ENCODE peak calls at places on chromosomes 4 and X, in seven cellular contexts. O is activated T-helper 9 cell treated with anti-CD3 and anti-CD28 coated beads, Interleukin-2, amount 50 U/mL, for 16 hours; A is HT1080; P is posterior vena cava; L is tibial nerve; F is pancreas; Z is iris pigment epithelial cell. C is an unnamed sample.

GRCh38 chr4:113145519-113146291 is 96.3 kb downstream of the ANK2 start:
- DNase-seq in P (no peak), Z (no peak), F (peak), A (no peak), O (no peak), L (no peak), C (no peak)

GRCh38 chrX:103831342-103831802 is 685 bp downstream of the RAB9B start:
- DNase-seq in Z (no peak), L (no peak), F (peak), O (no peak), A (no peak), P (no peak), C (no peak)

GRCh38 chr4:25702848-25703247 is 47.2 kb downstream of the SLC34A2 start:
- DNase-seq in L (peak), F (no peak), A (peak), O (no peak), Z (peak), P (no peak), C (peak)

GRCh38 chr4:89110541-89110985 is 770 bp upstream of the TIGD2 start:
- DNase-seq in P (no peak), Z (no peak), O (no peak), A (no peak), L (no peak), F (peak), C (no peak)

GRCh38 chr4:15562114-15562513 is 92.4 kb downstream of the CC2D2A start:
- DNase-seq in A (peak), P (no peak), F (no peak), Z (no peak), O (no peak), L (no peak), C (no peak)

GRCh38 chr4:93648258-93648657 is 180.3 kb upstream of the ATOH1 start:
- DNase-seq in O (no peak), P (no peak), L (no peak), F (no peak), Z (no peak), A (no peak), C (no peak)

GRCh38 chr4:156888762-156889161 is 82.8 kb downstream of the PDGFC start:
- DNase-seq in L (no peak), P (no peak), O (no peak), Z (peak), A (peak), F (no peak), C (peak)

GRCh38 chr4:42150653-42151567 is 1.5 kb downstream of the BEND4 start:
- DNase-seq in P (no peak), Z (no peak), A (no peak), O (no peak), F (peak), L (no peak), C (no peak)

GRCh38 chr4:67700119-67700873 is 659 bp downstream of the UBA6 start:
- DNase-seq in F (no peak), P (no peak), O (no peak), Z (peak), A (no peak), L (no peak), C (peak)

GRCh38 chrX:106774981-106775380 is 27.5 kb upstream of the TBC1D8B start:
- DNase-seq in O (no peak), P (no peak), A (no peak), Z (no peak), F (no peak), L (no peak), C (no peak)

GRCh38 chr4:141027421-141027820 is 105.8 kb downstream of the RNF150 start:
- DNase-seq in F (no peak), P (no peak), Z (peak), L (no peak), O (no peak), A (peak), C (peak)

GRCh38 chr4:153241970-153242847 is 38.0 kb downstream of the TRIM2 start:
- DNase-seq in P (no peak), A (peak), Z (peak), L (no peak), O (no peak), F (no peak), C (peak)

GRCh38 chrX:69179380-69179911 is 14.2 kb upstream of the PJA1 start:
- DNase-seq in F (no peak), P (no peak), A (no peak), O (no peak), Z (no peak), L (no peak), C (peak)

GRCh38 chr4:77844363-77844762 is 18.3 kb upstream of the MRPL1 start:
- DNase-seq in F (no peak), A (no peak), L (no peak), Z (no peak), O (no peak), P (no peak), C (no peak)

GRCh38 chr4:78654809-78655208 is 103.2 kb downstream of the ANXA3 start:
- DNase-seq in O (no peak), L (no peak), P (no peak), Z (no peak), F (no peak), A (no peak), C (peak)

GRCh38 chr4:98688416-98689290 is 30.2 kb upstream of the TSPAN5 start:
- DNase-seq in A (peak), L (no peak), F (no peak), O (no peak), Z (peak), P (no peak), C (peak)

GRCh38 chr4:21697583-21697982 is 251.0 kb downstream of the KCNIP4 start:
- DNase-seq in F (no peak), A (peak), O (no peak), L (no peak), P (no peak), Z (peak), C (peak)

GRCh38 chrX:54978448-54978847 is 15.5 kb downstream of the PFKFB1 start:
- DNase-seq in O (no peak), P (no peak), Z (peak), L (no peak), A (peak), F (no peak), C (peak)

GRCh38 chrX:70592091-70592490 is 147.5 kb downstream of the DLG3 start:
- DNase-seq in L (no peak), A (peak), O (no peak), F (no peak), P (no peak), Z (peak), C (peak)

GRCh38 chr4:106329027-106329618 is 12.8 kb downstream of the AIMP1 start:
- DNase-seq in O (no peak), Z (peak), F (no peak), L (no peak), P (no peak), A (peak), C (peak)

GRCh38 chrX:124239911-124240310 is 92.5 kb upstream of the TEX13D start:
- DNase-seq in P (no peak), F (no peak), L (no peak), O (peak), Z (no peak), A (no peak), C (no peak)

GRCh38 chrX:151155234-151155633 is 21.1 kb upstream of the GPR50 start:
- DNase-seq in F (no peak), P (no peak), L (no peak), O (no peak), A (no peak), Z (no peak), C (no peak)

GRCh38 chr4:10032625-10033024 is 11.3 kb upstream of the SLC2A9 start:
- DNase-seq in F (no peak), A (peak), Z (peak), P (no peak), O (no peak), L (no peak), C (peak)

GRCh38 chrX:11789809-11790208 is 31.8 kb downstream of the MSL3 start:
- DNase-seq in A (no peak), O (no peak), L (no peak), Z (no peak), P (no peak), F (no peak), C (no peak)

GRCh38 chrX:116318672-116319071 is 117.7 kb upstream of the SLC6A14 start:
- DNase-seq in F (no peak), Z (peak), O (no peak), A (peak), P (no peak), L (no peak), C (no peak)

GRCh38 chr4:114839986-114840385 is 241.4 kb downstream of the UGT8 start:
- DNase-seq in P (no peak), Z (no peak), O (no peak), F (no peak), A (no peak), L (no peak), C (no peak)

GRCh38 chr4:53780736-53781400 is 189.6 kb upstream of the LNX1 start:
- DNase-seq in A (no peak), Z (peak), L (no peak), P (no peak), O (no peak), F (no peak), C (no peak)

GRCh38 chr4:23614284-23614892 is 275.5 kb downstream of the PPARGC1A start:
- DNase-seq in L (no peak), P (no peak), Z (peak), F (no peak), O (no peak), A (peak), C (peak)

GRCh38 chr4:8306511-8307021 is 37.0 kb downstream of the HTRA3 start:
- DNase-seq in L (no peak), O (no peak), F (peak), A (no peak), P (peak), Z (no peak), C (no peak)